ENCODE peak calls at places on chromosomes 4 and X, in eight cellular contexts. One of them, this sample, is unnamed.

GRCh38 chr4:108906006-108906405 is 143.2 kb upstream of the ETNPPL start:
- DNase-seq in H9: peak; percentile 53
- DNase-seq in AG04449: no peak
- DNase-seq in CD4-positive, alpha-beta T cell: no peak
- DNase-seq in anterior cingulate cortex: no peak
- DNase-seq in brain microvascular endothelial cell: no peak
- DNase-seq in cardiac muscle cell: no peak
- DNase-seq in SW 1271: no peak
- DNase-seq in this sample: no peak

GRCh38 chr4:173208420-173208819 is 39.8 kb downstream of the GALNT7 start:
- DNase-seq in H9: no peak
- DNase-seq in AG04449: no peak
- DNase-seq in CD4-positive, alpha-beta T cell: no peak
- DNase-seq in anterior cingulate cortex: no peak
- DNase-seq in brain microvascular endothelial cell: no peak
- DNase-seq in cardiac muscle cell: no peak
- DNase-seq in SW 1271: no peak
- DNase-seq in this sample: no peak

GRCh38 chrX:15911729-15912550 is 57.3 kb upstream of the AP1S2 start:
- DNase-seq in H9: no peak
- DNase-seq in AG04449: no peak
- DNase-seq in CD4-positive, alpha-beta T cell: no peak
- DNase-seq in anterior cingulate cortex: no peak
- DNase-seq in brain microvascular endothelial cell: no peak
- DNase-seq in cardiac muscle cell: no peak
- DNase-seq in SW 1271: no peak
- DNase-seq in this sample: no peak

GRCh38 chr4:38210396-38211114 is 250.4 kb downstream of the PTTG2 start:
- DNase-seq in H9: peak; percentile 39
- DNase-seq in AG04449: no peak
- DNase-seq in CD4-positive, alpha-beta T cell: no peak
- DNase-seq in anterior cingulate cortex: no peak
- DNase-seq in brain microvascular endothelial cell: peak; percentile 21
- DNase-seq in cardiac muscle cell: no peak
- DNase-seq in SW 1271: no peak
- DNase-seq in this sample: no peak

GRCh38 chr4:147991543-147992295 is 259.8 kb downstream of the ARHGAP10 start:
- DNase-seq in H9: no peak
- DNase-seq in AG04449: no peak
- DNase-seq in CD4-positive, alpha-beta T cell: no peak
- DNase-seq in anterior cingulate cortex: no peak
- DNase-seq in brain microvascular endothelial cell: no peak
- DNase-seq in cardiac muscle cell: no peak
- DNase-seq in SW 1271: no peak
- DNase-seq in this sample: no peak

GRCh38 chrX:68396953-68397352 is 36.3 kb downstream of the OPHN1 start:
- DNase-seq in H9: no peak
- DNase-seq in AG04449: no peak
- DNase-seq in CD4-positive, alpha-beta T cell: no peak
- DNase-seq in anterior cingulate cortex: no peak
- DNase-seq in brain microvascular endothelial cell: no peak
- DNase-seq in cardiac muscle cell: no peak
- DNase-seq in SW 1271: no peak
- DNase-seq in this sample: no peak

GRCh38 chr4:87734936-87735335 is 64.4 kb upstream of the IBSP start:
- DNase-seq in H9: no peak
- DNase-seq in AG04449: no peak
- DNase-seq in CD4-positive, alpha-beta T cell: no peak
- DNase-seq in anterior cingulate cortex: no peak
- DNase-seq in brain microvascular endothelial cell: no peak
- DNase-seq in cardiac muscle cell: no peak
- DNase-seq in SW 1271: no peak
- DNase-seq in this sample: no peak

GRCh38 chr4:164252286-164252685 is 501.6 kb upstream of the SMIM31 start:
- DNase-seq in H9: peak; percentile 70
- DNase-seq in AG04449: no peak
- DNase-seq in CD4-positive, alpha-beta T cell: no peak
- DNase-seq in anterior cingulate cortex: peak; percentile 14
- DNase-seq in brain microvascular endothelial cell: peak; percentile 29
- DNase-seq in cardiac muscle cell: peak; percentile 55
- DNase-seq in SW 1271: no peak
- DNase-seq in this sample: no peak

GRCh38 chr4:142373610-142374009 is 472.5 kb downstream of the INPP4B start:
- DNase-seq in H9: no peak
- DNase-seq in AG04449: no peak
- DNase-seq in CD4-positive, alpha-beta T cell: no peak
- DNase-seq in anterior cingulate cortex: no peak
- DNase-seq in brain microvascular endothelial cell: no peak
- DNase-seq in cardiac muscle cell: no peak
- DNase-seq in SW 1271: no peak
- DNase-seq in this sample: no peak

GRCh38 chr4:26325191-26325590 is 4.4 kb downstream of the RBPJ start:
- DNase-seq in H9: no peak
- DNase-seq in AG04449: no peak
- DNase-seq in CD4-positive, alpha-beta T cell: peak; percentile 10
- DNase-seq in anterior cingulate cortex: no peak
- DNase-seq in brain microvascular endothelial cell: peak; percentile 43
- DNase-seq in cardiac muscle cell: peak; percentile 21
- DNase-seq in SW 1271: no peak
- DNase-seq in this sample: no peak

GRCh38 chrX:23505531-23506303 is 161.6 kb upstream of the PRDX4 start:
- DNase-seq in H9: peak; percentile 43
- DNase-seq in AG04449: no peak
- DNase-seq in CD4-positive, alpha-beta T cell: no peak
- DNase-seq in anterior cingulate cortex: no peak
- DNase-seq in brain microvascular endothelial cell: no peak
- DNase-seq in cardiac muscle cell: no peak
- DNase-seq in SW 1271: no peak
- DNase-seq in this sample: no peak

GRCh38 chr4:185282968-185283367 is 73.6 kb downstream of the SNX25 start:
- DNase-seq in H9: no peak
- DNase-seq in AG04449: no peak
- DNase-seq in CD4-positive, alpha-beta T cell: no peak
- DNase-seq in anterior cingulate cortex: no peak
- DNase-seq in brain microvascular endothelial cell: peak; percentile 52
- DNase-seq in cardiac muscle cell: no peak
- DNase-seq in SW 1271: no peak
- DNase-seq in this sample: no peak

GRCh38 chr4:72031868-72032619 is at the start of gene NPFFR2:
- DNase-seq in H9: peak; percentile 82
- DNase-seq in AG04449: no peak
- DNase-seq in CD4-positive, alpha-beta T cell: no peak
- DNase-seq in anterior cingulate cortex: peak; percentile 1
- DNase-seq in brain microvascular endothelial cell: peak; percentile 4
- DNase-seq in cardiac muscle cell: peak; percentile 91
- DNase-seq in SW 1271: no peak
- DNase-seq in this sample: no peak

This sample was measured in AG09309.